ENCODE peak calls at places on chromosomes 12 and 14, in nine cellular contexts. One of them, this sample, is unnamed.

GRCh38 chr12:45050331-45050750 is 558 bp downstream of the DBX2 start:
- DNase-seq in stimulated activated naive CD4-positive, alpha-beta T cell: no peak
- DNase-seq in neural progenitor cell: peak; percentile 60
- DNase-seq in NCI-H2171 treated with DMSO at 0.1 percent for 48 hours: no peak
- DNase-seq in NCI-H1417: no peak
- DNase-seq in fibroblast of the aortic adventitia: no peak
- DNase-seq in cardiac fibroblast: no peak
- DNase-seq in fibroblast of pulmonary artery: no peak
- DNase-seq in DMS 273 treated with DMSO at 0.1 percent for 48 hours: no peak
- DNase-seq in this sample: no peak

GRCh38 chr12:121748571-121749265 is 36.2 kb downstream of the TMEM120B start:
- DNase-seq in neural progenitor cell: peak; percentile 23
- DNase-seq in NCI-H1417: no peak
- DNase-seq in stimulated activated naive CD4-positive, alpha-beta T cell: no peak
- DNase-seq in fibroblast of pulmonary artery: peak; percentile 91
- DNase-seq in cardiac fibroblast: peak; percentile 86
- DNase-seq in fibroblast of the aortic adventitia: peak; percentile 80
- DNase-seq in DMS 273 treated with DMSO at 0.1 percent for 48 hours: no peak
- DNase-seq in NCI-H2171 treated with DMSO at 0.1 percent for 48 hours: no peak
- DNase-seq in this sample: peak; percentile 98

GRCh38 chr12:86230516-86231146 is 25.6 kb downstream of the MGAT4C start:
- DNase-seq in fibroblast of the aortic adventitia: peak; percentile 48
- DNase-seq in cardiac fibroblast: peak; percentile 7
- DNase-seq in NCI-H2171 treated with DMSO at 0.1 percent for 48 hours: no peak
- DNase-seq in fibroblast of pulmonary artery: peak; percentile 55
- DNase-seq in NCI-H1417: no peak
- DNase-seq in neural progenitor cell: no peak
- DNase-seq in stimulated activated naive CD4-positive, alpha-beta T cell: no peak
- DNase-seq in DMS 273 treated with DMSO at 0.1 percent for 48 hours: no peak
- DNase-seq in this sample: peak; percentile 52

GRCh38 chr12:77251799-77252198 is 186.4 kb upstream of the E2F7 start:
- DNase-seq in NCI-H2171 treated with DMSO at 0.1 percent for 48 hours: no peak
- DNase-seq in NCI-H1417: no peak
- DNase-seq in DMS 273 treated with DMSO at 0.1 percent for 48 hours: no peak
- DNase-seq in fibroblast of pulmonary artery: no peak
- DNase-seq in cardiac fibroblast: no peak
- DNase-seq in neural progenitor cell: no peak
- DNase-seq in fibroblast of the aortic adventitia: no peak
- DNase-seq in stimulated activated naive CD4-positive, alpha-beta T cell: no peak
- DNase-seq in this sample: no peak

GRCh38 chr12:73180734-73181133 is 908.6 kb downstream of the TRHDE start:
- DNase-seq in fibroblast of the aortic adventitia: no peak
- DNase-seq in NCI-H2171 treated with DMSO at 0.1 percent for 48 hours: no peak
- DNase-seq in fibroblast of pulmonary artery: no peak
- DNase-seq in DMS 273 treated with DMSO at 0.1 percent for 48 hours: no peak
- DNase-seq in neural progenitor cell: no peak
- DNase-seq in stimulated activated naive CD4-positive, alpha-beta T cell: no peak
- DNase-seq in NCI-H1417: no peak
- DNase-seq in cardiac fibroblast: no peak
- DNase-seq in this sample: no peak

GRCh38 chr12:24500466-24501232 is 448.3 kb downstream of the BCAT1 start:
- DNase-seq in fibroblast of the aortic adventitia: no peak
- DNase-seq in stimulated activated naive CD4-positive, alpha-beta T cell: no peak
- DNase-seq in cardiac fibroblast: peak; percentile 48
- DNase-seq in NCI-H2171 treated with DMSO at 0.1 percent for 48 hours: no peak
- DNase-seq in fibroblast of pulmonary artery: no peak
- DNase-seq in DMS 273 treated with DMSO at 0.1 percent for 48 hours: no peak
- DNase-seq in neural progenitor cell: no peak
- DNase-seq in NCI-H1417: no peak
- DNase-seq in this sample: peak; percentile 57

GRCh38 chr14:72518809-72519377 is 375.0 kb downstream of the DPF3 start:
- DNase-seq in NCI-H1417: no peak
- DNase-seq in cardiac fibroblast: no peak
- DNase-seq in NCI-H2171 treated with DMSO at 0.1 percent for 48 hours: no peak
- DNase-seq in fibroblast of the aortic adventitia: no peak
- DNase-seq in stimulated activated naive CD4-positive, alpha-beta T cell: peak; percentile 38
- DNase-seq in DMS 273 treated with DMSO at 0.1 percent for 48 hours: no peak
- DNase-seq in fibroblast of pulmonary artery: no peak
- DNase-seq in neural progenitor cell: no peak
- DNase-seq in this sample: no peak

GRCh38 chr12:63949902-63950301 is 105.4 kb downstream of the SRGAP1 start:
- DNase-seq in stimulated activated naive CD4-positive, alpha-beta T cell: no peak
- DNase-seq in DMS 273 treated with DMSO at 0.1 percent for 48 hours: no peak
- DNase-seq in NCI-H1417: no peak
- DNase-seq in cardiac fibroblast: no peak
- DNase-seq in neural progenitor cell: no peak
- DNase-seq in fibroblast of the aortic adventitia: peak; percentile 57
- DNase-seq in fibroblast of pulmonary artery: peak; percentile 69
- DNase-seq in NCI-H2171 treated with DMSO at 0.1 percent for 48 hours: no peak
- DNase-seq in this sample: no peak

GRCh38 chr12:3458041-3458440 is 33.0 kb upstream of the PRMT8 start:
- DNase-seq in DMS 273 treated with DMSO at 0.1 percent for 48 hours: no peak
- DNase-seq in stimulated activated naive CD4-positive, alpha-beta T cell: no peak
- DNase-seq in NCI-H2171 treated with DMSO at 0.1 percent for 48 hours: no peak
- DNase-seq in neural progenitor cell: no peak
- DNase-seq in fibroblast of the aortic adventitia: no peak
- DNase-seq in NCI-H1417: no peak
- DNase-seq in fibroblast of pulmonary artery: no peak
- DNase-seq in cardiac fibroblast: no peak
- DNase-seq in this sample: no peak

GRCh38 chr12:20507061-20507460 is 138.7 kb downstream of the PDE3A start:
- DNase-seq in NCI-H1417: no peak
- DNase-seq in neural progenitor cell: no peak
- DNase-seq in fibroblast of pulmonary artery: no peak
- DNase-seq in fibroblast of the aortic adventitia: no peak
- DNase-seq in cardiac fibroblast: no peak
- DNase-seq in DMS 273 treated with DMSO at 0.1 percent for 48 hours: no peak
- DNase-seq in stimulated activated naive CD4-positive, alpha-beta T cell: no peak
- DNase-seq in NCI-H2171 treated with DMSO at 0.1 percent for 48 hours: no peak
- DNase-seq in this sample: no peak

GRCh38 chr14:91202234-91202974 is 42.1 kb downstream of the GPR68 start:
- DNase-seq in NCI-H1417: no peak
- DNase-seq in NCI-H2171 treated with DMSO at 0.1 percent for 48 hours: peak; percentile 97
- DNase-seq in stimulated activated naive CD4-positive, alpha-beta T cell: no peak
- DNase-seq in fibroblast of the aortic adventitia: peak; percentile 75
- DNase-seq in fibroblast of pulmonary artery: peak; percentile 65
- DNase-seq in DMS 273 treated with DMSO at 0.1 percent for 48 hours: no peak
- DNase-seq in neural progenitor cell: peak; percentile 83
- DNase-seq in cardiac fibroblast: peak; percentile 48
- DNase-seq in this sample: peak; percentile 72

GRCh38 chr12:43841253-43841652 is 5.4 kb downstream of the TMEM117 start:
- DNase-seq in cardiac fibroblast: no peak
- DNase-seq in NCI-H2171 treated with DMSO at 0.1 percent for 48 hours: no peak
- DNase-seq in fibroblast of pulmonary artery: no peak
- DNase-seq in NCI-H1417: no peak
- DNase-seq in fibroblast of the aortic adventitia: no peak
- DNase-seq in DMS 273 treated with DMSO at 0.1 percent for 48 hours: no peak
- DNase-seq in stimulated activated naive CD4-positive, alpha-beta T cell: no peak
- DNase-seq in neural progenitor cell: no peak
- DNase-seq in this sample: no peak

GRCh38 chr12:76641961-76642360 is 82.4 kb upstream of the OSBPL8 start:
- DNase-seq in cardiac fibroblast: no peak
- DNase-seq in neural progenitor cell: no peak
- DNase-seq in DMS 273 treated with DMSO at 0.1 percent for 48 hours: no peak
- DNase-seq in fibroblast of pulmonary artery: no peak
- DNase-seq in NCI-H1417: no peak
- DNase-seq in stimulated activated naive CD4-positive, alpha-beta T cell: no peak
- DNase-seq in NCI-H2171 treated with DMSO at 0.1 percent for 48 hours: no peak
- DNase-seq in fibroblast of the aortic adventitia: no peak
- DNase-seq in this sample: no peak

GRCh38 chr12:75476076-75476475 is 4.5 kb upstream of the GLIPR1 start:
- DNase-seq in stimulated activated naive CD4-positive, alpha-beta T cell: no peak
- DNase-seq in NCI-H1417: no peak
- DNase-seq in fibroblast of the aortic adventitia: no peak
- DNase-seq in NCI-H2171 treated with DMSO at 0.1 percent for 48 hours: no peak
- DNase-seq in DMS 273 treated with DMSO at 0.1 percent for 48 hours: no peak
- DNase-seq in cardiac fibroblast: no peak
- DNase-seq in neural progenitor cell: no peak
- DNase-seq in fibroblast of pulmonary artery: no peak
- DNase-seq in this sample: no peak

GRCh38 chr12:56545023-56545604 is 23.5 kb downstream of the RBMS2 start:
- DNase-seq in fibroblast of pulmonary artery: no peak
- DNase-seq in stimulated activated naive CD4-positive, alpha-beta T cell: no peak
- DNase-seq in cardiac fibroblast: no peak
- DNase-seq in DMS 273 treated with DMSO at 0.1 percent for 48 hours: no peak
- DNase-seq in NCI-H2171 treated with DMSO at 0.1 percent for 48 hours: no peak
- DNase-seq in NCI-H1417: no peak
- DNase-seq in fibroblast of the aortic adventitia: no peak
- DNase-seq in neural progenitor cell: no peak
- DNase-seq in this sample: no peak

GRCh38 chr12:95637471-95638155 is 86.3 kb upstream of the USP44 start:
- DNase-seq in fibroblast of the aortic adventitia: peak; percentile 94
- DNase-seq in stimulated activated naive CD4-positive, alpha-beta T cell: no peak
- DNase-seq in DMS 273 treated with DMSO at 0.1 percent for 48 hours: no peak
- DNase-seq in NCI-H1417: no peak
- DNase-seq in neural progenitor cell: no peak
- DNase-seq in cardiac fibroblast: peak; percentile 96
- DNase-seq in NCI-H2171 treated with DMSO at 0.1 percent for 48 hours: peak; percentile 64
- DNase-seq in fibroblast of pulmonary artery: peak; percentile 88
- DNase-seq in this sample: peak; percentile 81

GRCh38 chr14:92215579-92215978 is 93.8 kb downstream of the CPSF2 start:
- DNase-seq in cardiac fibroblast: no peak
- DNase-seq in stimulated activated naive CD4-positive, alpha-beta T cell: no peak
- DNase-seq in fibroblast of the aortic adventitia: no peak
- DNase-seq in DMS 273 treated with DMSO at 0.1 percent for 48 hours: no peak
- DNase-seq in NCI-H1417: no peak
- DNase-seq in NCI-H2171 treated with DMSO at 0.1 percent for 48 hours: no peak
- DNase-seq in neural progenitor cell: no peak
- DNase-seq in fibroblast of pulmonary artery: no peak
- DNase-seq in this sample: no peak

GRCh38 chr12:90174198-90174510 is 465.5 kb upstream of the ATP2B1 start:
- DNase-seq in NCI-H2171 treated with DMSO at 0.1 percent for 48 hours: no peak
- DNase-seq in fibroblast of pulmonary artery: no peak
- DNase-seq in neural progenitor cell: no peak
- DNase-seq in NCI-H1417: no peak
- DNase-seq in fibroblast of the aortic adventitia: no peak
- DNase-seq in stimulated activated naive CD4-positive, alpha-beta T cell: no peak
- DNase-seq in DMS 273 treated with DMSO at 0.1 percent for 48 hours: peak; percentile 94
- DNase-seq in cardiac fibroblast: peak; percentile 8
- DNase-seq in this sample: peak; percentile 16

GRCh38 chr14:104864267-104865068 is 600 bp upstream of the CEP170B start:
- DNase-seq in fibroblast of pulmonary artery: no peak
- DNase-seq in NCI-H1417: peak; percentile 83
- DNase-seq in DMS 273 treated with DMSO at 0.1 percent for 48 hours: no peak
- DNase-seq in stimulated activated naive CD4-positive, alpha-beta T cell: no peak
- DNase-seq in neural progenitor cell: peak; percentile 75
- DNase-seq in fibroblast of the aortic adventitia: no peak
- DNase-seq in NCI-H2171 treated with DMSO at 0.1 percent for 48 hours: peak; percentile 40
- DNase-seq in cardiac fibroblast: no peak
- DNase-seq in this sample: no peak

GRCh38 chr14:72714094-72714493 is 179.8 kb downstream of the DPF3 start:
- DNase-seq in fibroblast of the aortic adventitia: no peak
- DNase-seq in cardiac fibroblast: no peak
- DNase-seq in neural progenitor cell: no peak
- DNase-seq in DMS 273 treated with DMSO at 0.1 percent for 48 hours: no peak
- DNase-seq in NCI-H2171 treated with DMSO at 0.1 percent for 48 hours: no peak
- DNase-seq in NCI-H1417: no peak
- DNase-seq in stimulated activated naive CD4-positive, alpha-beta T cell: peak; percentile 13
- DNase-seq in fibroblast of pulmonary artery: no peak
- DNase-seq in this sample: no peak

GRCh38 chr12:27995406-27995805 is 22.9 kb upstream of the PTHLH start:
- DNase-seq in DMS 273 treated with DMSO at 0.1 percent for 48 hours: no peak
- DNase-seq in NCI-H2171 treated with DMSO at 0.1 percent for 48 hours: no peak
- DNase-seq in fibroblast of pulmonary artery: no peak
- DNase-seq in stimulated activated naive CD4-positive, alpha-beta T cell: no peak
- DNase-seq in NCI-H1417: no peak
- DNase-seq in fibroblast of the aortic adventitia: no peak
- DNase-seq in neural progenitor cell: no peak
- DNase-seq in cardiac fibroblast: no peak
- DNase-seq in this sample: no peak

GRCh38 chr12:52023182-52023975 is 16.6 kb downstream of the TAMALIN start:
- DNase-seq in fibroblast of pulmonary artery: peak; percentile 71
- DNase-seq in NCI-H2171 treated with DMSO at 0.1 percent for 48 hours: peak; percentile 77
- DNase-seq in NCI-H1417: peak; percentile 86
- DNase-seq in cardiac fibroblast: peak; percentile 69
- DNase-seq in neural progenitor cell: peak; percentile 89
- DNase-seq in DMS 273 treated with DMSO at 0.1 percent for 48 hours: no peak
- DNase-seq in fibroblast of the aortic adventitia: peak; percentile 61
- DNase-seq in stimulated activated naive CD4-positive, alpha-beta T cell: peak; percentile 93
- DNase-seq in this sample: peak; percentile 72

GRCh38 chr12:49051777-49052438 is 8.7 kb downstream of the KMT2D start:
- DNase-seq in fibroblast of pulmonary artery: no peak
- DNase-seq in DMS 273 treated with DMSO at 0.1 percent for 48 hours: no peak
- DNase-seq in stimulated activated naive CD4-positive, alpha-beta T cell: no peak
- DNase-seq in NCI-H1417: no peak
- DNase-seq in NCI-H2171 treated with DMSO at 0.1 percent for 48 hours: no peak
- DNase-seq in cardiac fibroblast: no peak
- DNase-seq in fibroblast of the aortic adventitia: no peak
- DNase-seq in neural progenitor cell: no peak
- DNase-seq in this sample: no peak

GRCh38 chr14:53011053-53011462 is 60.2 kb upstream of the FERMT2 start:
- DNase-seq in neural progenitor cell: peak; percentile 65
- DNase-seq in fibroblast of the aortic adventitia: peak; percentile 99
- DNase-seq in DMS 273 treated with DMSO at 0.1 percent for 48 hours: no peak
- DNase-seq in NCI-H2171 treated with DMSO at 0.1 percent for 48 hours: no peak
- DNase-seq in fibroblast of pulmonary artery: peak; percentile 98
- DNase-seq in cardiac fibroblast: peak; percentile 99
- DNase-seq in stimulated activated naive CD4-positive, alpha-beta T cell: no peak
- DNase-seq in NCI-H1417: no peak
- DNase-seq in this sample: peak; percentile 94

GRCh38 chr12:102342281-102343006 is 137.9 kb downstream of the IGF1 start:
- DNase-seq in NCI-H1417: no peak
- DNase-seq in cardiac fibroblast: no peak
- DNase-seq in neural progenitor cell: no peak
- DNase-seq in stimulated activated naive CD4-positive, alpha-beta T cell: no peak
- DNase-seq in fibroblast of the aortic adventitia: no peak
- DNase-seq in NCI-H2171 treated with DMSO at 0.1 percent for 48 hours: no peak
- DNase-seq in fibroblast of pulmonary artery: no peak
- DNase-seq in DMS 273 treated with DMSO at 0.1 percent for 48 hours: no peak
- DNase-seq in this sample: no peak

GRCh38 chr14:105974902-105975301 is 448.5 kb downstream of the TMEM121 start:
- DNase-seq in NCI-H2171 treated with DMSO at 0.1 percent for 48 hours: peak; percentile 44
- DNase-seq in NCI-H1417: peak; percentile 23
- DNase-seq in fibroblast of the aortic adventitia: no peak
- DNase-seq in cardiac fibroblast: no peak
- DNase-seq in neural progenitor cell: no peak
- DNase-seq in fibroblast of pulmonary artery: no peak
- DNase-seq in DMS 273 treated with DMSO at 0.1 percent for 48 hours: peak; percentile 49
- DNase-seq in stimulated activated naive CD4-positive, alpha-beta T cell: peak; percentile 71
- DNase-seq in this sample: no peak

GRCh38 chr12:4417471-4417870 is 28.1 kb downstream of the FGF6 start:
- DNase-seq in NCI-H1417: no peak
- DNase-seq in DMS 273 treated with DMSO at 0.1 percent for 48 hours: no peak
- DNase-seq in cardiac fibroblast: no peak
- DNase-seq in stimulated activated naive CD4-positive, alpha-beta T cell: no peak
- DNase-seq in NCI-H2171 treated with DMSO at 0.1 percent for 48 hours: no peak
- DNase-seq in neural progenitor cell: peak; percentile 76
- DNase-seq in fibroblast of pulmonary artery: no peak
- DNase-seq in fibroblast of the aortic adventitia: no peak
- DNase-seq in this sample: no peak

GRCh38 chr12:105561981-105562726 is 231.7 kb downstream of the C12orf75 start:
- DNase-seq in NCI-H1417: peak; percentile 84
- DNase-seq in stimulated activated naive CD4-positive, alpha-beta T cell: no peak
- DNase-seq in fibroblast of pulmonary artery: peak; percentile 90
- DNase-seq in DMS 273 treated with DMSO at 0.1 percent for 48 hours: peak; percentile 57
- DNase-seq in cardiac fibroblast: peak; percentile 93
- DNase-seq in NCI-H2171 treated with DMSO at 0.1 percent for 48 hours: peak; percentile 79
- DNase-seq in fibroblast of the aortic adventitia: peak; percentile 86
- DNase-seq in neural progenitor cell: no peak
- DNase-seq in this sample: peak; percentile 83

GRCh38 chr14:24938593-24938992 is 111.4 kb downstream of the STXBP6 start:
- DNase-seq in fibroblast of the aortic adventitia: no peak
- DNase-seq in NCI-H1417: no peak
- DNase-seq in cardiac fibroblast: no peak
- DNase-seq in NCI-H2171 treated with DMSO at 0.1 percent for 48 hours: no peak
- DNase-seq in DMS 273 treated with DMSO at 0.1 percent for 48 hours: no peak
- DNase-seq in neural progenitor cell: peak; percentile 18
- DNase-seq in fibroblast of pulmonary artery: no peak
- DNase-seq in stimulated activated naive CD4-positive, alpha-beta T cell: no peak
- DNase-seq in this sample: peak; percentile 29

GRCh38 chr12:102096855-102097254 is 23.1 kb downstream of the NUP37 start:
- DNase-seq in NCI-H1417: peak; percentile 21
- DNase-seq in NCI-H2171 treated with DMSO at 0.1 percent for 48 hours: no peak
- DNase-seq in neural progenitor cell: no peak
- DNase-seq in stimulated activated naive CD4-positive, alpha-beta T cell: no peak
- DNase-seq in fibroblast of the aortic adventitia: no peak
- DNase-seq in DMS 273 treated with DMSO at 0.1 percent for 48 hours: no peak
- DNase-seq in fibroblast of pulmonary artery: no peak
- DNase-seq in cardiac fibroblast: no peak
- DNase-seq in this sample: no peak

GRCh38 chr14:37403656-37404055 is 191.4 kb downstream of the FOXA1 start:
- DNase-seq in fibroblast of the aortic adventitia: no peak
- DNase-seq in NCI-H1417: peak; percentile 34
- DNase-seq in cardiac fibroblast: no peak
- DNase-seq in stimulated activated naive CD4-positive, alpha-beta T cell: no peak
- DNase-seq in neural progenitor cell: peak; percentile 77
- DNase-seq in NCI-H2171 treated with DMSO at 0.1 percent for 48 hours: peak; percentile 50
- DNase-seq in fibroblast of pulmonary artery: no peak
- DNase-seq in DMS 273 treated with DMSO at 0.1 percent for 48 hours: no peak
- DNase-seq in this sample: no peak

This sample was measured in mesenchymal stem cell.